ENCODE peak calls at places on chromosomes 1 and 21, in four cellular contexts. G, Q, K and T are unnamed samples.

GRCh38 chr1:21251773-21252471 is 38.3 kb downstream of the ECE1 start:
- DNase-seq in G (no peak), K (peak; percentile 91), Q (no peak), T (no peak)

GRCh38 chr1:162878000-162878596 is 17.1 kb upstream of the CCDC190 start:
- DNase-seq in K (peak; percentile 45), Q (peak; percentile 87), G (no peak), T (peak; percentile 80)

GRCh38 chr1:226832613-226833012 is 37.8 kb upstream of the PSEN2 start:
- DNase-seq in G (no peak), K (no peak), Q (no peak), T (no peak)

GRCh38 chr21:36388835-36389234 is 3.6 kb downstream of the CHAF1B start:
- DNase-seq in Q (no peak), G (no peak), K (no peak), T (peak; percentile 32)

GRCh38 chr1:232029297-232029696 is 402.7 kb downstream of the DISC1 start:
- DNase-seq in G (no peak), Q (no peak), K (no peak), T (no peak)

GRCh38 chr1:10918531-10918930 is 93.9 kb upstream of the TARDBP start:
- DNase-seq in G (no peak), Q (no peak), K (no peak), T (no peak)

GRCh38 chr21:36696640-36697472 is 2.1 kb upstream of the SIM2 start:
- DNase-seq in Q (peak; percentile 56), G (no peak), K (no peak), T (no peak)

GRCh38 chr1:151197863-151198253 is 494 bp upstream of the PIP5K1A start:
- DNase-seq in G (no peak), Q (no peak), K (peak; percentile 81), T (no peak)

GRCh38 chr1:30929135-30929889 is 20.8 kb upstream of the SDC3 start:
- DNase-seq in G (no peak), Q (peak; percentile 86), K (peak; percentile 68), T (no peak)

GRCh38 chr1:156144747-156145146 is 8.6 kb upstream of the SEMA4A start:
- DNase-seq in G (no peak), K (no peak), Q (no peak), T (no peak)

DNA sequence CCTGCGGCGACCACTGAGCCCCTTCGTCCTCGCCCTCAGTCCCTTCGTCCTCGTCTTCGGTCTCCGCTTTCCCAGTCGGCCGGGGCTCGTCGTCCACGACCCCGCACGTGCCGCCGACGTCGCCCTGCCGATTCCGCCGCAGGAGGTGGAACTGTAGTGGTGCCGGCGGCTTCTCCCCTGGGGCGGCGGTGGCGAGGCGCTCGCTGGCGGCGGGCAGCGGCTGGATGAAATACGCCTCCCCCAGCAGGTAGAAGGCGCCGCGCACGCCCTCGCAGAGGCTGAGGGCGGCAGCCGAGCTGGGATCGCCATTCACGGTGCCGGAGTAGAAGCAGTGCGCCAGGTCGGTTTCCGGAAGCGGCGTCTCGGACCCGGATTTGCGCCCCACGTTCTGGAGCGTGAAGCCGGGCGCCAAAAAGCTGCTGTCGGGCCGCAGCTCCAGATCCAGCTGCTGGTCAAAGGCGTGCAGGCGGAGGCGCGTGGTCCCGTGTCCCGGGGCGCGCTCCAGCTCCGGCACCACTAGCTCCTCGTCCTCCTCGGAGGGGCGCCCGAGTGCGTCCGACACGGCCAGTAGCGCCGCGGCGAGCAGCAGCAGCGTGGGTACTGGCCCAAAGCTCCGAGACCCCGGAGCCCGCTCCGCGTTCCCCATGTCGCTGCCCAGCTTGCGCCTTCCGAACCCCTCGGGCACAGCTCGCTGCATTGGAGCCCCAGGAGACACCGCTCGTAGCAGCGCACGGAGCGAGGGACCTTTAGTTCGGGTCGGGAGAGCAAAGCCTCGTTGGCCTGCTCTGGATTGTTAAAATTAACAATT is 747 bp downstream of the ADAMTS1 start:
- DNase-seq in G (no peak), K (no peak), Q (peak; percentile 71), T (peak; percentile 36)
- H3K4me3 ChIP-seq in G (no peak overlapping the region), K (peak overlapping the region; percentile 19), Q (peak overlapping the region; percentile 77), T (peak overlapping the region; percentile 95)

GRCh38 chr1:88935522-88936222 is 44.3 kb upstream of the GTF2B start:
- DNase-seq in G (no peak), Q (no peak), K (peak; percentile 93), T (peak; percentile 5)
- TF ChIP-seq SUZ12 in G (no peak), Q (no peak), K (no peak), T (no peak)

DNA sequence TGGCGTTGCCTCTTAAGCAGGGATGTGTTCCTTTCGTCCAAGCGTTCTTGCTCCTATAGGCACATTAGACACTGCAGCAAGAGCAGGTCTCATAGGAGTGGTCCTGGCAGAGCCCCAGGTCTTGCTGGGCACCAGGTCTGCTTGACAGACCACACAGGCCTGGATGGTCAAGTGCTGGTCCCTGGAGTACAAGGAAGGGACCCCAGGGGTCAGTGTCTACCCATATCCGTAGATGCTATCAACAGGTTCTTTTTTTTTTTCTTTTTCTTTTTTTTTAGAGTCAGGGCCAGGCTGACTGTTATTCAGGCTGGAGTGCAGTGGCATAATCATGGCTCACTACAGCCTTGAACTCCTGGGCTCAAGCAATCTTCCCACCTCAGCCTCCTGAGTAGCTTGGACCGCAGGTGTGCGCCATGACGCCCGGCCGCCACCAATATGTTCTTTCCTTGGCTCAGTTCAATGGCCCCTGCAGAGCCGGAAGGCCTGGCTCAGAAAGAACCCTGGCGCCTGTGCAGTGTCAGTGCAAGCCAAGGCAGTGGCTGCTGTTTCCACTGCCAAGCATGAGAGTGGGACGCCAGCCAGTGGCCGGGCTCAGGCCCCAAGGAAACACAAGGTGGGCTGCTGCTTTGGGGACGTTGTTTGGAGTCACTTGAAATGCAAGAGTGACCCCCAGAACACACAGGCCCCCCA is 10.0 kb upstream of the TNFRSF8 start:
- DNase-seq in K (no peak), Q (no peak), G (no peak), T (no peak)
- H3K9ac ChIP-seq in K (no peak overlapping the region), Q (no peak overlapping the region), G (peak overlapping the region; percentile 79), T (no peak overlapping the region)

GRCh38 chr1:224731633-224732032 is 115.5 kb downstream of the CNIH3 start:
- DNase-seq in G (no peak), Q (no peak), K (no peak), T (no peak)

GRCh38 chr1:224732367-224733006 is 116.4 kb downstream of the CNIH3 start:
- DNase-seq in K (peak; percentile 3), Q (no peak), G (no peak), T (no peak)

GRCh38 chr1:224733021-224733911 is 117.1 kb downstream of the CNIH3 start:
- DNase-seq in K (peak; percentile 9), G (peak; percentile 89), Q (no peak), T (no peak)

GRCh38 chr1:224730540-224730939 is 114.4 kb downstream of the CNIH3 start:
- DNase-seq in K (no peak), Q (no peak), G (no peak), T (no peak)

GRCh38 chr1:224730950-224731349 is 114.8 kb downstream of the CNIH3 start:
- DNase-seq in G (no peak), Q (no peak), K (no peak), T (no peak)
- H3K4me3 ChIP-seq in G (no peak overlapping the region), Q (no peak overlapping the region), K (no peak overlapping the region), T (no peak overlapping the region)

GRCh38 chr1:5682626-5683235 is 309.5 kb downstream of the NPHP4 start:
- DNase-seq in G (no peak), K (no peak), Q (no peak), T (no peak)

GRCh38 chr1:5681654-5682053 is 310.6 kb downstream of the NPHP4 start:
- DNase-seq in G (no peak), K (no peak), Q (no peak), T (no peak)

GRCh38 chr1:5685446-5686040 is 306.7 kb downstream of the NPHP4 start:
- DNase-seq in Q (no peak), K (no peak), G (no peak), T (no peak)

GRCh38 chr1:5684791-5685190 is 307.4 kb downstream of the NPHP4 start:
- DNase-seq in G (no peak), Q (no peak), K (no peak), T (no peak)

DNA sequence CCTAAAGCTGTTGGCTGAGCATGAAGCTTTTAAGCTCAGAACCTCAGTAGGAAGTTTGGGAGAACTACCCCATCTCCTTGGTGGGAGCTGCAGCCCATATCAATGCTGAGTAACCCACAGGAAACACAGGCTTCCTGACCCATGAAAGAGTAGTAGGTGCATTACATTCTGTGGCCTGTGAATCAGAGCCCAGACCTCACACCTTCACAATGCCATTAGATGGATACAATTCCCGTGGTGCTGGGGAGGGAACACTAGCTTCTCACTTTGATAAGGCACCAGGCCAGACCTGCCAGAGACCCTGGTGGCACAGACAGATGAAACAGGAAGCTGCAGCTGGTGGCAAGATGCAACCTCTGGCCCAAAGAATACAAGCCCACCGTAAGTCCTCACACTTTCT is 308.8 kb downstream of the NPHP4 start:
- DNase-seq in K (no peak), G (no peak), Q (no peak), T (no peak)
- TF ChIP-seq SUZ12 in K (no peak), G (no peak), Q (no peak), T (no peak)